ENCODE peak calls at places on chromosomes 7 and 10, in eight cellular contexts. One of them, this sample, is unnamed.

GRCh38 chr7:44565097-44565794 is 8.5 kb downstream of the DDX56 start:
- DNase-seq in lower lobe of right lung: peak; percentile 78
- DNase-seq in Panc1: peak; percentile 48
- DNase-seq in mammary epithelial cell: peak; percentile 42
- DNase-seq in stomach: peak; percentile 73
- DNase-seq in HAP-1: peak; percentile 78
- DNase-seq in SJSA1: peak; percentile 60
- DNase-seq in breast epithelium: peak; percentile 79
- DNase-seq in this sample: peak; percentile 83

GRCh38 chr7:101524376-101524775 is 104.7 kb downstream of the MYL10 start:
- DNase-seq in mammary epithelial cell: no peak
- DNase-seq in stomach: no peak
- DNase-seq in lower lobe of right lung: no peak
- DNase-seq in HAP-1: no peak
- DNase-seq in breast epithelium: no peak
- DNase-seq in Panc1: no peak
- DNase-seq in SJSA1: no peak
- DNase-seq in this sample: no peak

GRCh38 chr7:78939669-78940068 is 513.8 kb downstream of the MAGI2 start:
- DNase-seq in SJSA1: no peak
- DNase-seq in mammary epithelial cell: no peak
- DNase-seq in Panc1: no peak
- DNase-seq in stomach: no peak
- DNase-seq in lower lobe of right lung: no peak
- DNase-seq in breast epithelium: no peak
- DNase-seq in HAP-1: no peak
- DNase-seq in this sample: no peak

GRCh38 chr10:49679480-49679893 is at the start of gene C10orf53:
- DNase-seq in stomach: no peak
- DNase-seq in HAP-1: peak; percentile 74
- DNase-seq in breast epithelium: no peak
- DNase-seq in Panc1: no peak
- DNase-seq in SJSA1: peak; percentile 32
- DNase-seq in lower lobe of right lung: peak; percentile 47
- DNase-seq in mammary epithelial cell: peak; percentile 68
- DNase-seq in this sample: no peak

GRCh38 chr10:10824611-10825148 is 193.0 kb upstream of the CELF2 start:
- DNase-seq in mammary epithelial cell: no peak
- DNase-seq in lower lobe of right lung: no peak
- DNase-seq in HAP-1: no peak
- DNase-seq in Panc1: no peak
- DNase-seq in stomach: no peak
- DNase-seq in breast epithelium: no peak
- DNase-seq in SJSA1: no peak
- DNase-seq in this sample: peak; percentile 59

GRCh38 chr10:78893217-78893616 is 175.5 kb upstream of the ZMIZ1 start:
- DNase-seq in stomach: no peak
- DNase-seq in Panc1: no peak
- DNase-seq in lower lobe of right lung: no peak
- DNase-seq in HAP-1: no peak
- DNase-seq in mammary epithelial cell: no peak
- DNase-seq in SJSA1: no peak
- DNase-seq in breast epithelium: no peak
- DNase-seq in this sample: no peak

GRCh38 chr10:17098012-17098411 is 31.6 kb downstream of the CUBN start:
- DNase-seq in breast epithelium: no peak
- DNase-seq in Panc1: no peak
- DNase-seq in SJSA1: no peak
- DNase-seq in stomach: no peak
- DNase-seq in lower lobe of right lung: no peak
- DNase-seq in HAP-1: no peak
- DNase-seq in mammary epithelial cell: no peak
- DNase-seq in this sample: no peak

GRCh38 chr7:47453093-47454056 is 128.5 kb downstream of the TNS3 start:
- DNase-seq in breast epithelium: peak; percentile 71
- DNase-seq in stomach: peak; percentile 83
- DNase-seq in HAP-1: no peak
- DNase-seq in Panc1: peak; percentile 67
- DNase-seq in lower lobe of right lung: peak; percentile 85
- DNase-seq in mammary epithelial cell: peak; percentile 69
- DNase-seq in SJSA1: peak; percentile 90
- DNase-seq in this sample: no peak

GRCh38 chr7:37208528-37208927 is 240.1 kb downstream of the ELMO1 start:
- DNase-seq in HAP-1: peak; percentile 49
- DNase-seq in lower lobe of right lung: no peak
- DNase-seq in SJSA1: no peak
- DNase-seq in Panc1: peak; percentile 38
- DNase-seq in breast epithelium: no peak
- DNase-seq in mammary epithelial cell: peak; percentile 28
- DNase-seq in stomach: peak; percentile 40
- DNase-seq in this sample: peak; percentile 67

GRCh38 chr10:68796609-68797008 is 30.7 kb upstream of the STOX1 start:
- DNase-seq in Panc1: no peak
- DNase-seq in mammary epithelial cell: peak; percentile 81
- DNase-seq in breast epithelium: no peak
- DNase-seq in stomach: no peak
- DNase-seq in SJSA1: no peak
- DNase-seq in HAP-1: no peak
- DNase-seq in lower lobe of right lung: no peak
- DNase-seq in this sample: no peak

GRCh38 chr7:116354171-116354545 is 143.8 kb downstream of the TES start:
- DNase-seq in stomach: peak; percentile 66
- DNase-seq in mammary epithelial cell: no peak
- DNase-seq in Panc1: no peak
- DNase-seq in lower lobe of right lung: no peak
- DNase-seq in breast epithelium: no peak
- DNase-seq in HAP-1: no peak
- DNase-seq in SJSA1: no peak
- DNase-seq in this sample: peak; percentile 47

GRCh38 chr7:140672382-140673062 is at the start of gene ADCK2:
- DNase-seq in HAP-1: peak; percentile 84
- DNase-seq in breast epithelium: no peak
- DNase-seq in mammary epithelial cell: peak; percentile 20
- DNase-seq in SJSA1: no peak
- DNase-seq in Panc1: no peak
- DNase-seq in lower lobe of right lung: peak; percentile 76
- DNase-seq in stomach: peak; percentile 71
- DNase-seq in this sample: peak; percentile 74

GRCh38 chr7:17033245-17033644 is 151.5 kb upstream of the AGR3 start:
- DNase-seq in stomach: peak; percentile 71
- DNase-seq in breast epithelium: no peak
- DNase-seq in HAP-1: no peak
- DNase-seq in Panc1: no peak
- DNase-seq in mammary epithelial cell: no peak
- DNase-seq in lower lobe of right lung: peak; percentile 66
- DNase-seq in SJSA1: no peak
- DNase-seq in this sample: no peak

GRCh38 chr10:89392974-89393373 is 551 bp downstream of the IFIT1 start:
- DNase-seq in lower lobe of right lung: no peak
- DNase-seq in Panc1: no peak
- DNase-seq in mammary epithelial cell: peak; percentile 9
- DNase-seq in breast epithelium: no peak
- DNase-seq in stomach: no peak
- DNase-seq in HAP-1: no peak
- DNase-seq in SJSA1: no peak
- DNase-seq in this sample: no peak

GRCh38 chr10:55550241-55550640 is 749.2 kb upstream of the PCDH15 start:
- DNase-seq in breast epithelium: no peak
- DNase-seq in Panc1: no peak
- DNase-seq in stomach: no peak
- DNase-seq in SJSA1: no peak
- DNase-seq in HAP-1: no peak
- DNase-seq in mammary epithelial cell: peak; percentile 23
- DNase-seq in lower lobe of right lung: no peak
- DNase-seq in this sample: no peak

GRCh38 chr10:86091216-86091615 is 275.4 kb downstream of the GRID1 start:
- DNase-seq in SJSA1: no peak
- DNase-seq in stomach: no peak
- DNase-seq in HAP-1: no peak
- DNase-seq in Panc1: no peak
- DNase-seq in mammary epithelial cell: no peak
- DNase-seq in lower lobe of right lung: no peak
- DNase-seq in breast epithelium: no peak
- DNase-seq in this sample: no peak

GRCh38 chr7:290554-291301 is 758 bp downstream of the FOXL3 start:
- DNase-seq in stomach: no peak
- DNase-seq in mammary epithelial cell: no peak
- DNase-seq in Panc1: no peak
- DNase-seq in lower lobe of right lung: peak; percentile 39
- DNase-seq in HAP-1: no peak
- DNase-seq in SJSA1: no peak
- DNase-seq in breast epithelium: peak; percentile 27
- DNase-seq in this sample: no peak

GRCh38 chr10:113844091-113844490 is 9.8 kb downstream of the DCLRE1A start:
- DNase-seq in lower lobe of right lung: no peak
- DNase-seq in mammary epithelial cell: no peak
- DNase-seq in breast epithelium: no peak
- DNase-seq in HAP-1: peak; percentile 11
- DNase-seq in SJSA1: no peak
- DNase-seq in stomach: no peak
- DNase-seq in Panc1: no peak
- DNase-seq in this sample: no peak

GRCh38 chr10:111890046-111890445 is 293.5 kb downstream of the GPAM start:
- DNase-seq in HAP-1: no peak
- DNase-seq in lower lobe of right lung: no peak
- DNase-seq in mammary epithelial cell: no peak
- DNase-seq in breast epithelium: no peak
- DNase-seq in stomach: no peak
- DNase-seq in SJSA1: no peak
- DNase-seq in Panc1: no peak
- DNase-seq in this sample: no peak

GRCh38 chr10:29613791-29614190 is 21.0 kb downstream of the SVIL start:
- DNase-seq in mammary epithelial cell: no peak
- DNase-seq in breast epithelium: no peak
- DNase-seq in stomach: no peak
- DNase-seq in Panc1: no peak
- DNase-seq in HAP-1: no peak
- DNase-seq in lower lobe of right lung: no peak
- DNase-seq in SJSA1: no peak
- DNase-seq in this sample: no peak
- H3K4me1 ChIP-seq in mammary epithelial cell: peaks cover 22% of the 10 kb centered on the region
- H3K4me1 ChIP-seq in breast epithelium: no peaks in the 10 kb centered on the region
- H3K4me1 ChIP-seq in stomach: peaks cover 10% of the 10 kb centered on the region
- H3K4me1 ChIP-seq in Panc1: peaks cover 11% of the 10 kb centered on the region
- H3K4me1 ChIP-seq in HAP-1: peaks cover 5% of the 10 kb centered on the region
- H3K4me1 ChIP-seq in lower lobe of right lung: peaks cover 23% of the 10 kb centered on the region
- H3K4me1 ChIP-seq in SJSA1: peaks cover 6% of the 10 kb centered on the region
- H3K4me1 ChIP-seq in this sample: no peaks in the 10 kb centered on the region

GRCh38 chr7:64685091-64685490 is 19.2 kb downstream of the ZNF107 start:
- DNase-seq in Panc1: no peak
- DNase-seq in stomach: no peak
- DNase-seq in mammary epithelial cell: no peak
- DNase-seq in lower lobe of right lung: no peak
- DNase-seq in breast epithelium: no peak
- DNase-seq in SJSA1: no peak
- DNase-seq in HAP-1: no peak
- DNase-seq in this sample: no peak

GRCh38 chr7:64691831-64692230 is 25.9 kb downstream of the ZNF107 start:
- DNase-seq in Panc1: no peak
- DNase-seq in mammary epithelial cell: no peak
- DNase-seq in HAP-1: no peak
- DNase-seq in lower lobe of right lung: no peak
- DNase-seq in SJSA1: no peak
- DNase-seq in breast epithelium: no peak
- DNase-seq in stomach: no peak
- DNase-seq in this sample: no peak

GRCh38 chr7:64686493-64687184 is 20.7 kb downstream of the ZNF107 start:
- DNase-seq in mammary epithelial cell: peak; percentile 90
- DNase-seq in HAP-1: no peak
- DNase-seq in breast epithelium: peak; percentile 59
- DNase-seq in Panc1: no peak
- DNase-seq in SJSA1: no peak
- DNase-seq in lower lobe of right lung: no peak
- DNase-seq in stomach: no peak
- DNase-seq in this sample: peak; percentile 79

GRCh38 chr7:64685741-64686140 is 19.8 kb downstream of the ZNF107 start:
- DNase-seq in lower lobe of right lung: no peak
- DNase-seq in HAP-1: no peak
- DNase-seq in breast epithelium: no peak
- DNase-seq in stomach: no peak
- DNase-seq in SJSA1: no peak
- DNase-seq in mammary epithelial cell: peak; percentile 44
- DNase-seq in Panc1: no peak
- DNase-seq in this sample: no peak

GRCh38 chr7:64687249-64687648 is 21.3 kb downstream of the ZNF107 start:
- DNase-seq in lower lobe of right lung: no peak
- DNase-seq in SJSA1: no peak
- DNase-seq in Panc1: no peak
- DNase-seq in mammary epithelial cell: no peak
- DNase-seq in stomach: no peak
- DNase-seq in HAP-1: no peak
- DNase-seq in breast epithelium: no peak
- DNase-seq in this sample: no peak
- H3K4me1 ChIP-seq in lower lobe of right lung: no peaks in the 10 kb centered on the region
- H3K4me1 ChIP-seq in SJSA1: no peaks in the 10 kb centered on the region
- H3K4me1 ChIP-seq in Panc1: no peaks in the 10 kb centered on the region
- H3K4me1 ChIP-seq in mammary epithelial cell: peaks cover 12% of the 10 kb centered on the region
- H3K4me1 ChIP-seq in stomach: no peaks in the 10 kb centered on the region
- H3K4me1 ChIP-seq in HAP-1: no peaks in the 10 kb centered on the region
- H3K4me1 ChIP-seq in breast epithelium: no peaks in the 10 kb centered on the region
- H3K4me1 ChIP-seq in this sample: no peaks in the 10 kb centered on the region

GRCh38 chr10:72026251-72026650 is 62.1 kb downstream of the CHST3 start:
- DNase-seq in lower lobe of right lung: no peak
- DNase-seq in mammary epithelial cell: no peak
- DNase-seq in SJSA1: no peak
- DNase-seq in HAP-1: no peak
- DNase-seq in Panc1: no peak
- DNase-seq in stomach: no peak
- DNase-seq in breast epithelium: no peak
- DNase-seq in this sample: no peak

GRCh38 chr10:72030762-72031543 is 57.4 kb downstream of the SPOCK2 start:
- DNase-seq in SJSA1: no peak
- DNase-seq in lower lobe of right lung: no peak
- DNase-seq in HAP-1: no peak
- DNase-seq in Panc1: no peak
- DNase-seq in mammary epithelial cell: no peak
- DNase-seq in stomach: peak; percentile 87
- DNase-seq in breast epithelium: no peak
- DNase-seq in this sample: no peak

GRCh38 chr10:72031706-72032105 is 56.6 kb downstream of the SPOCK2 start:
- DNase-seq in stomach: no peak
- DNase-seq in Panc1: no peak
- DNase-seq in SJSA1: no peak
- DNase-seq in HAP-1: no peak
- DNase-seq in breast epithelium: no peak
- DNase-seq in mammary epithelial cell: no peak
- DNase-seq in lower lobe of right lung: no peak
- DNase-seq in this sample: no peak

GRCh38 chr10:72027498-72027897 is 60.9 kb downstream of the SPOCK2 start:
- DNase-seq in Panc1: no peak
- DNase-seq in SJSA1: no peak
- DNase-seq in breast epithelium: no peak
- DNase-seq in stomach: no peak
- DNase-seq in HAP-1: no peak
- DNase-seq in lower lobe of right lung: no peak
- DNase-seq in mammary epithelial cell: no peak
- DNase-seq in this sample: no peak

GRCh38 chr10:72029414-72029813 is 58.9 kb downstream of the SPOCK2 start:
- DNase-seq in HAP-1: no peak
- DNase-seq in mammary epithelial cell: no peak
- DNase-seq in lower lobe of right lung: no peak
- DNase-seq in breast epithelium: no peak
- DNase-seq in SJSA1: no peak
- DNase-seq in Panc1: no peak
- DNase-seq in stomach: no peak
- DNase-seq in this sample: no peak
- H3K4me1 ChIP-seq in HAP-1: no peaks in the 10 kb centered on the region
- H3K4me1 ChIP-seq in mammary epithelial cell: peaks cover 11% of the 10 kb centered on the region
- H3K4me1 ChIP-seq in lower lobe of right lung: peaks cover 24% of the 10 kb centered on the region
- H3K4me1 ChIP-seq in breast epithelium: no peaks in the 10 kb centered on the region
- H3K4me1 ChIP-seq in SJSA1: peaks cover 8% of the 10 kb centered on the region
- H3K4me1 ChIP-seq in Panc1: peaks cover 21% of the 10 kb centered on the region
- H3K4me1 ChIP-seq in stomach: peaks cover 28% of the 10 kb centered on the region
- H3K4me1 ChIP-seq in this sample: no peaks in the 10 kb centered on the region

GRCh38 chr10:4733150-4733842 is 92.7 kb upstream of the AKR1E2 start:
- DNase-seq in stomach: no peak
- DNase-seq in SJSA1: no peak
- DNase-seq in lower lobe of right lung: no peak
- DNase-seq in mammary epithelial cell: peak; percentile 96
- DNase-seq in Panc1: no peak
- DNase-seq in HAP-1: no peak
- DNase-seq in breast epithelium: peak; percentile 71
- DNase-seq in this sample: no peak
- H3K4me1 ChIP-seq in stomach: no peaks in the 10 kb centered on the region
- H3K4me1 ChIP-seq in SJSA1: no peaks in the 10 kb centered on the region
- H3K4me1 ChIP-seq in lower lobe of right lung: no peaks in the 10 kb centered on the region
- H3K4me1 ChIP-seq in mammary epithelial cell: peaks cover 14% of the 10 kb centered on the region
- H3K4me1 ChIP-seq in Panc1: no peaks in the 10 kb centered on the region
- H3K4me1 ChIP-seq in HAP-1: no peaks in the 10 kb centered on the region
- H3K4me1 ChIP-seq in breast epithelium: no peaks in the 10 kb centered on the region
- H3K4me1 ChIP-seq in this sample: no peaks in the 10 kb centered on the region